ENCODE peak calls at places on chromosomes 7 and 10, in ten cellular contexts. One of them, this sample, is unnamed.
A peak's percentile ranks its signal among the peaks of the same experiment; 100 is the strongest.

GRCh38 chr7:99500637-99501009 is 542 bp upstream of the ZNF394 start:
- DNase-seq in stomach: no peak
- DNase-seq in neural progenitor cell: no peak
- DNase-seq in psoas muscle: no peak
- DNase-seq in Karpas-422: no peak
- DNase-seq in HCT116: no peak
- DNase-seq in fibroblast of lung: no peak
- DNase-seq in right lobe of liver: no peak
- DNase-seq in CD8-positive, alpha-beta T cell: no peak
- DNase-seq in thyroid gland: no peak
- DNase-seq in this sample: no peak

GRCh38 chr7:7201583-7202374 is 19.4 kb downstream of the C1GALT1 start:
- DNase-seq in stomach: peak; percentile 70
- DNase-seq in neural progenitor cell: peak; percentile 42
- DNase-seq in fibroblast of lung: no peak
- DNase-seq in psoas muscle: no peak
- DNase-seq in CD8-positive, alpha-beta T cell: peak; percentile 70
- DNase-seq in thyroid gland: peak; percentile 66
- DNase-seq in right lobe of liver: no peak
- DNase-seq in HCT116: no peak
- DNase-seq in Karpas-422: no peak
- DNase-seq in this sample: no peak

GRCh38 chr10:94785211-94785610 is 22.7 kb downstream of the CYP2C19 start:
- DNase-seq in psoas muscle: no peak
- DNase-seq in neural progenitor cell: no peak
- DNase-seq in Karpas-422: no peak
- DNase-seq in CD8-positive, alpha-beta T cell: no peak
- DNase-seq in stomach: no peak
- DNase-seq in HCT116: no peak
- DNase-seq in thyroid gland: no peak
- DNase-seq in fibroblast of lung: no peak
- DNase-seq in right lobe of liver: no peak
- DNase-seq in this sample: no peak

GRCh38 chr7:32068411-32068905 is 1.7 kb downstream of the PDE1C start:
- DNase-seq in HCT116: no peak
- DNase-seq in neural progenitor cell: no peak
- DNase-seq in thyroid gland: no peak
- DNase-seq in fibroblast of lung: no peak
- DNase-seq in right lobe of liver: no peak
- DNase-seq in CD8-positive, alpha-beta T cell: no peak
- DNase-seq in psoas muscle: no peak
- DNase-seq in stomach: no peak
- DNase-seq in Karpas-422: no peak
- DNase-seq in this sample: no peak

GRCh38 chr7:152479595-152479994 is 43.8 kb upstream of the KMT2C start:
- DNase-seq in neural progenitor cell: no peak
- DNase-seq in right lobe of liver: no peak
- DNase-seq in CD8-positive, alpha-beta T cell: no peak
- DNase-seq in thyroid gland: no peak
- DNase-seq in fibroblast of lung: no peak
- DNase-seq in psoas muscle: no peak
- DNase-seq in Karpas-422: no peak
- DNase-seq in HCT116: no peak
- DNase-seq in stomach: no peak
- DNase-seq in this sample: no peak

GRCh38 chr7:87886875-87887274 is 10.6 kb downstream of the DBF4 start:
- DNase-seq in stomach: no peak
- DNase-seq in HCT116: peak; percentile 3
- DNase-seq in right lobe of liver: no peak
- DNase-seq in psoas muscle: no peak
- DNase-seq in neural progenitor cell: peak; percentile 25
- DNase-seq in thyroid gland: no peak
- DNase-seq in fibroblast of lung: peak; percentile 75
- DNase-seq in CD8-positive, alpha-beta T cell: no peak
- DNase-seq in Karpas-422: peak; percentile 77
- DNase-seq in this sample: no peak

GRCh38 chr10:137031-137430 is 1.8 kb downstream of the ZMYND11 start:
- DNase-seq in neural progenitor cell: peak; percentile 53
- DNase-seq in CD8-positive, alpha-beta T cell: no peak
- DNase-seq in HCT116: peak; percentile 35
- DNase-seq in Karpas-422: peak; percentile 78
- DNase-seq in fibroblast of lung: peak; percentile 8
- DNase-seq in thyroid gland: no peak
- DNase-seq in stomach: no peak
- DNase-seq in right lobe of liver: no peak
- DNase-seq in psoas muscle: no peak
- DNase-seq in this sample: no peak

GRCh38 chr10:6748981-6749630 is 169.0 kb upstream of the PRKCQ start:
- DNase-seq in HCT116: peak; percentile 56
- DNase-seq in CD8-positive, alpha-beta T cell: no peak
- DNase-seq in thyroid gland: no peak
- DNase-seq in psoas muscle: no peak
- DNase-seq in Karpas-422: no peak
- DNase-seq in right lobe of liver: no peak
- DNase-seq in stomach: no peak
- DNase-seq in fibroblast of lung: peak; percentile 58
- DNase-seq in neural progenitor cell: no peak
- DNase-seq in this sample: no peak

GRCh38 chr7:42238709-42239395 is 1.8 kb upstream of the GLI3 start:
- DNase-seq in HCT116: no peak
- DNase-seq in psoas muscle: no peak
- DNase-seq in CD8-positive, alpha-beta T cell: no peak
- DNase-seq in neural progenitor cell: peak; percentile 59
- DNase-seq in right lobe of liver: no peak
- DNase-seq in fibroblast of lung: peak; percentile 83
- DNase-seq in thyroid gland: peak; percentile 8
- DNase-seq in stomach: no peak
- DNase-seq in Karpas-422: no peak
- DNase-seq in this sample: no peak

GRCh38 chr7:159091480-159092475 is 52.9 kb downstream of the VIPR2 start:
- DNase-seq in HCT116: no peak
- DNase-seq in CD8-positive, alpha-beta T cell: no peak
- DNase-seq in fibroblast of lung: no peak
- DNase-seq in neural progenitor cell: no peak
- DNase-seq in right lobe of liver: no peak
- DNase-seq in Karpas-422: no peak
- DNase-seq in stomach: peak; percentile 21
- DNase-seq in thyroid gland: no peak
- DNase-seq in psoas muscle: no peak
- DNase-seq in this sample: no peak

GRCh38 chr10:56319386-56319785 is 41.7 kb downstream of the ZWINT start:
- DNase-seq in right lobe of liver: no peak
- DNase-seq in Karpas-422: no peak
- DNase-seq in thyroid gland: no peak
- DNase-seq in psoas muscle: no peak
- DNase-seq in HCT116: no peak
- DNase-seq in neural progenitor cell: no peak
- DNase-seq in CD8-positive, alpha-beta T cell: no peak
- DNase-seq in fibroblast of lung: peak; percentile 0
- DNase-seq in stomach: no peak
- DNase-seq in this sample: no peak

GRCh38 chr10:71070741-71071140 is 141.6 kb upstream of the UNC5B start:
- DNase-seq in neural progenitor cell: no peak
- DNase-seq in CD8-positive, alpha-beta T cell: no peak
- DNase-seq in HCT116: no peak
- DNase-seq in thyroid gland: no peak
- DNase-seq in Karpas-422: no peak
- DNase-seq in right lobe of liver: no peak
- DNase-seq in psoas muscle: no peak
- DNase-seq in fibroblast of lung: no peak
- DNase-seq in stomach: no peak
- DNase-seq in this sample: no peak

DNA sequence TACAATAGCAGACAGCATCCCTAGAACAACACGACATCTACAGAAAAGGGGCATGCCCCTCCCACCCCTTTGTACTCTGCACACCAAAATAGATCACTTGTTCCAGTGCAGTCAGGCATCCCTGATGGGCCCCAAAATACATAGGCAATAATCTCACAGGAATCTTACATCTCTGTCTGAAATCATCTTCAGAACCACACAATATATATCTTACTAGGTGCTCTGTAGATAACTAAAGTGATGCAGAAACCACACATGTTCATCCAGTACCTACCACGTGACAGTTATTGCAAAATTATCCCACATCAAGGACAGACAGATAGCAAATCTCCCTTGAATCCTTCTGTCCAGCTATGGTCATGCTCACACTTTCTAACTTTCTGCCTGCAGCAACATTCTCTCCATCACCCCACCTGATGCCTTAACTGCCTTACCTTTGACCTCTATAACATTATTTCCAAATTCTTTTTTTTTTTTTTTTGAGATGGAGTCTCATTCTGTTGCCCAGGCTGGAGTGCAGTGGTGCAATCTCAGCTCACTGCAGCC is 30.7 kb downstream of the ST8SIA6 start:
- DNase-seq in CD8-positive, alpha-beta T cell: no peak
- DNase-seq in neural progenitor cell: peak; percentile 69
- DNase-seq in thyroid gland: no peak
- DNase-seq in right lobe of liver: no peak
- DNase-seq in fibroblast of lung: no peak
- DNase-seq in HCT116: no peak
- DNase-seq in stomach: no peak
- DNase-seq in Karpas-422: no peak
- DNase-seq in psoas muscle: no peak
- DNase-seq in this sample: no peak
- H3K4me1 ChIP-seq in CD8-positive, alpha-beta T cell: peaks cover 54% of the 10 kb centered on the region
- H3K4me1 ChIP-seq in neural progenitor cell: peaks cover 36% of the 10 kb centered on the region
- H3K4me1 ChIP-seq in thyroid gland: no peaks in the 10 kb centered on the region
- H3K4me1 ChIP-seq in right lobe of liver: no peaks in the 10 kb centered on the region
- H3K4me1 ChIP-seq in fibroblast of lung: no peaks in the 10 kb centered on the region
- H3K4me1 ChIP-seq in HCT116: no peaks in the 10 kb centered on the region
- H3K4me1 ChIP-seq in stomach: no peaks in the 10 kb centered on the region
- H3K4me1 ChIP-seq in Karpas-422: peaks cover 3% of the 10 kb centered on the region
- H3K4me1 ChIP-seq in psoas muscle: no peaks in the 10 kb centered on the region
- H3K4me1 ChIP-seq in this sample: no peaks in the 10 kb centered on the region

GRCh38 chr10:73043319-73043718 is 53.3 kb downstream of the P4HA1 start:
- DNase-seq in CD8-positive, alpha-beta T cell: no peak
- DNase-seq in psoas muscle: no peak
- DNase-seq in Karpas-422: no peak
- DNase-seq in HCT116: no peak
- DNase-seq in stomach: no peak
- DNase-seq in fibroblast of lung: no peak
- DNase-seq in thyroid gland: no peak
- DNase-seq in neural progenitor cell: no peak
- DNase-seq in right lobe of liver: no peak
- DNase-seq in this sample: no peak
- H3K27ac ChIP-seq in CD8-positive, alpha-beta T cell: no peak overlapping the region
- H3K27ac ChIP-seq in psoas muscle: no peak overlapping the region
- H3K27ac ChIP-seq in Karpas-422: no peak overlapping the region
- H3K27ac ChIP-seq in HCT116: no peak overlapping the region
- H3K27ac ChIP-seq in stomach: no peak overlapping the region
- H3K27ac ChIP-seq in fibroblast of lung: no peak overlapping the region
- H3K27ac ChIP-seq in thyroid gland: no peak overlapping the region
- H3K27ac ChIP-seq in neural progenitor cell: no peak overlapping the region
- H3K27ac ChIP-seq in right lobe of liver: no peak overlapping the region
- H3K27ac ChIP-seq in this sample: peak overlapping the region; percentile 71

DNA sequence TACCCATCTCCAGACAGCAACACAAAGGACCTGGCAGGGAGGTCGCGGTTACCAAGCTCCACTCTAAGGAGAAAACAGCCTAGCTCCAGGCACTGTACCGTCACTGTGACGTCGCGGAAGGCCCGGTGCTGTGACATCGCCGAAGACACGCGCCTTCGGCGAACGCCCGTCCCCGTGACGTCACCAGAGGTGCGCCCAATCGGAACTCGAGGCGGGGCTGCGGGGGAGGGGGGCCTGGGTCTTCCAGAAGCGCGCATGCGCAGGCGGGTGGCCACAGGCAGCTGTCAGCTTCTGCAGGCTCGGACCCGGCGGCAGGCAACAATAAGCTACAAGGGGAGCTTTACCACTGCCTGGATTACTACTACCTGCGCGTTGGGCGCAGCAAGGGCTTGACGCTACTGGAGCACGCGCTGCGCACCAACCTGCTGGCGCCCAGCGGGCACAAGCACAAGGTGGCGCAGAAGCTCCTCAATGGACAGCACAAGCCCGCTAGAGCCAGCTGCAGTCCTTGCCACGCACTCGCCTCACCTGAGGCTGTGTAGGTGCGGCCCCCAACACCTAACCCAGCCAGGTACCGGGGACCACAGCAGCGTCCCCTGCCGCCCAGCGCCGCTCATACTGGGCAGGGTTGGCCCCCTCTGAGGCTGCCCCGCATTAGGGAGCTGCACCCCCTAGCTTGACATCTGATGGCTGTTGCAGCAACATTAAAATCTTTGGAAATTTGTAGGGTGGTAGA is 208.4 kb downstream of the TPST1 start:
- DNase-seq in fibroblast of lung: peak; percentile 81
- DNase-seq in right lobe of liver: peak; percentile 90
- DNase-seq in HCT116: no peak
- DNase-seq in neural progenitor cell: peak; percentile 97
- DNase-seq in stomach: peak; percentile 86
- DNase-seq in psoas muscle: peak; percentile 90
- DNase-seq in CD8-positive, alpha-beta T cell: peak; percentile 85
- DNase-seq in Karpas-422: no peak
- DNase-seq in thyroid gland: peak; percentile 81
- DNase-seq in this sample: peak; percentile 50
- H3K4me3 ChIP-seq in fibroblast of lung: peak overlapping the region; percentile 25
- H3K4me3 ChIP-seq in right lobe of liver: peak overlapping the region; percentile 50
- H3K4me3 ChIP-seq in HCT116: no peak overlapping the region
- H3K4me3 ChIP-seq in neural progenitor cell: peak overlapping the region; percentile 46
- H3K4me3 ChIP-seq in stomach: peak overlapping the region; percentile 54
- H3K4me3 ChIP-seq in psoas muscle: peak overlapping the region; percentile 75
- H3K4me3 ChIP-seq in CD8-positive, alpha-beta T cell: peak overlapping the region; percentile 56
- H3K4me3 ChIP-seq in Karpas-422: no peak overlapping the region
- H3K4me3 ChIP-seq in thyroid gland: no peak overlapping the region
- H3K4me3 ChIP-seq in this sample: peak overlapping the region; percentile 76

GRCh38 chr10:72265508-72265907 is 8.2 kb upstream of the DDIT4 start:
- DNase-seq in neural progenitor cell: no peak
- DNase-seq in right lobe of liver: no peak
- DNase-seq in stomach: no peak
- DNase-seq in HCT116: no peak
- DNase-seq in fibroblast of lung: no peak
- DNase-seq in Karpas-422: no peak
- DNase-seq in CD8-positive, alpha-beta T cell: no peak
- DNase-seq in thyroid gland: no peak
- DNase-seq in psoas muscle: no peak
- DNase-seq in this sample: no peak

GRCh38 chr10:72263613-72264241 is 10.0 kb upstream of the DDIT4 start:
- DNase-seq in thyroid gland: peak; percentile 88
- DNase-seq in HCT116: no peak
- DNase-seq in psoas muscle: no peak
- DNase-seq in Karpas-422: peak; percentile 79
- DNase-seq in CD8-positive, alpha-beta T cell: no peak
- DNase-seq in right lobe of liver: peak; percentile 88
- DNase-seq in fibroblast of lung: no peak
- DNase-seq in neural progenitor cell: no peak
- DNase-seq in stomach: peak; percentile 91
- DNase-seq in this sample: no peak

GRCh38 chr10:72267819-72268404 is 5.8 kb upstream of the DDIT4 start:
- DNase-seq in HCT116: no peak
- DNase-seq in Karpas-422: no peak
- DNase-seq in right lobe of liver: no peak
- DNase-seq in CD8-positive, alpha-beta T cell: no peak
- DNase-seq in thyroid gland: no peak
- DNase-seq in stomach: no peak
- DNase-seq in psoas muscle: no peak
- DNase-seq in neural progenitor cell: no peak
- DNase-seq in fibroblast of lung: no peak
- DNase-seq in this sample: no peak

GRCh38 chr10:72270607-72271281 is 3.0 kb upstream of the DDIT4 start:
- DNase-seq in stomach: no peak
- DNase-seq in neural progenitor cell: no peak
- DNase-seq in right lobe of liver: no peak
- DNase-seq in HCT116: no peak
- DNase-seq in psoas muscle: no peak
- DNase-seq in thyroid gland: no peak
- DNase-seq in Karpas-422: no peak
- DNase-seq in CD8-positive, alpha-beta T cell: no peak
- DNase-seq in fibroblast of lung: no peak
- DNase-seq in this sample: no peak

GRCh38 chr10:72265925-72266865 is 7.5 kb upstream of the DDIT4 start:
- DNase-seq in fibroblast of lung: no peak
- DNase-seq in HCT116: no peak
- DNase-seq in psoas muscle: no peak
- DNase-seq in right lobe of liver: no peak
- DNase-seq in thyroid gland: no peak
- DNase-seq in CD8-positive, alpha-beta T cell: no peak
- DNase-seq in neural progenitor cell: no peak
- DNase-seq in Karpas-422: no peak
- DNase-seq in stomach: no peak
- DNase-seq in this sample: no peak
- H3K4me1 ChIP-seq in fibroblast of lung: peaks cover 5% of the 10 kb centered on the region
- H3K4me1 ChIP-seq in HCT116: peaks cover 34% of the 10 kb centered on the region
- H3K4me1 ChIP-seq in psoas muscle: peaks cover 7% of the 10 kb centered on the region
- H3K4me1 ChIP-seq in right lobe of liver: no peaks in the 10 kb centered on the region
- H3K4me1 ChIP-seq in thyroid gland: peaks cover 27% of the 10 kb centered on the region
- H3K4me1 ChIP-seq in CD8-positive, alpha-beta T cell: peaks cover 30% of the 10 kb centered on the region
- H3K4me1 ChIP-seq in neural progenitor cell: peaks cover 47% of the 10 kb centered on the region
- H3K4me1 ChIP-seq in Karpas-422: peaks cover 23% of the 10 kb centered on the region
- H3K4me1 ChIP-seq in stomach: peaks cover 31% of the 10 kb centered on the region
- H3K4me1 ChIP-seq in this sample: peaks cover 9% of the 10 kb centered on the region